ENCODE peak calls at places on chromosomes 6 and 20, in seven cellular contexts. U is stromal cell of bone marrow, L is NB4, X is amniotic stem cell, A is NCI-H2081, N is iris pigment epithelial cell, T is D341Med. S is an unnamed sample.

GRCh38 chr6:151497935-151498726 is 4.3 kb downstream of the CCDC170 start:
- DNase-seq in U (no peak), X (no peak), L (peak; percentile 88), A (no peak), N (peak; percentile 55), T (no peak), S (no peak)

GRCh38 chr20:1811621-1812498 is 83.3 kb upstream of the SIRPA start:
- DNase-seq in T (peak; percentile 4), L (no peak), X (no peak), N (peak; percentile 15), A (no peak), U (no peak), S (no peak)

GRCh38 chr20:34312544-34313217 is 9.5 kb upstream of the AHCY start:
- DNase-seq in A (peak; percentile 87), U (peak; percentile 71), L (peak; percentile 91), X (peak; percentile 52), T (peak; percentile 91), N (peak; percentile 83), S (peak; percentile 95)

GRCh38 chr6:81792826-81793225 is 40.3 kb upstream of the TENT5A start:
- DNase-seq in N (no peak), X (no peak), L (no peak), A (no peak), T (no peak), U (no peak), S (no peak)

GRCh38 chr20:25317351-25318075 is 69.6 kb downstream of the PYGB start:
- DNase-seq in L (no peak), U (no peak), T (no peak), A (no peak), N (no peak), X (no peak), S (peak; percentile 67)

GRCh38 chr6:105750089-105750488 is 336.0 kb upstream of the PRDM1 start:
- DNase-seq in L (no peak), U (no peak), A (no peak), N (no peak), X (no peak), T (no peak), S (peak; percentile 1)

GRCh38 chr6:140175486-140175885 is 801.0 kb upstream of the CITED2 start:
- DNase-seq in T (no peak), L (no peak), U (no peak), A (no peak), N (peak; percentile 5), X (no peak), S (no peak)

GRCh38 chr20:61055642-61056041 is 196.4 kb upstream of the CDH4 start:
- DNase-seq in L (no peak), X (no peak), N (no peak), A (no peak), U (no peak), T (no peak), S (no peak)

GRCh38 chr6:162671580-162672165 is 55.9 kb downstream of the PRKN start:
- DNase-seq in A (no peak), L (no peak), X (no peak), N (no peak), T (no peak), U (no peak), S (no peak)

GRCh38 chr6:26307830-26308229 is 57.2 kb upstream of the BTN3A2 start:
- DNase-seq in A (no peak), X (no peak), L (peak; percentile 63), N (no peak), U (no peak), T (no peak), S (no peak)

GRCh38 chr6:107991939-107992560 is 34.0 kb upstream of the SEC63 start:
- DNase-seq in N (no peak), L (no peak), T (no peak), X (no peak), A (no peak), U (no peak), S (no peak)

GRCh38 chr20:59580208-59580980 is 23.9 kb upstream of the PHACTR3 start:
- DNase-seq in T (no peak), X (no peak), A (no peak), N (no peak), U (no peak), L (peak; percentile 95), S (no peak)

GRCh38 chr6:136037885-136038460 is 186.5 kb downstream of the PDE7B start:
- DNase-seq in L (no peak), T (no peak), A (no peak), U (peak; percentile 50), N (peak; percentile 60), X (no peak), S (no peak)

GRCh38 chr6:135145509-135145865 is 35.6 kb upstream of the MYB start:
- DNase-seq in L (peak; percentile 35), U (no peak), X (no peak), T (no peak), A (no peak), N (peak; percentile 55), S (no peak)

GRCh38 chr20:9038791-9039190 is 30.1 kb upstream of the PLCB4 start:
- DNase-seq in U (peak; percentile 68), L (no peak), X (no peak), N (no peak), T (no peak), A (no peak), S (no peak)

GRCh38 chr20:2840967-2841531 is 504 bp downstream of the VPS16 start:
- DNase-seq in A (peak; percentile 37), X (peak; percentile 15), T (no peak), L (peak; percentile 67), U (no peak), N (peak; percentile 63), S (peak; percentile 43)

GRCh38 chr6:156777866-156778614 is 862 bp downstream of the ARID1B start:
- DNase-seq in N (peak; percentile 62), A (peak; percentile 28), X (no peak), T (no peak), L (peak; percentile 83), U (no peak), S (peak; percentile 61)

GRCh38 chr6:116363759-116364158 is 7.0 kb upstream of the DSE start:
- DNase-seq in L (peak; percentile 52), N (peak; percentile 49), A (no peak), T (no peak), X (no peak), U (no peak), S (no peak)

GRCh38 chr6:31143148-31143547 is 4.3 kb upstream of the PSORS1C2 start:
- DNase-seq in T (no peak), L (no peak), U (peak; percentile 36), A (no peak), X (peak; percentile 56), N (peak; percentile 93), S (no peak)

GRCh38 chr20:49768204-49769124 is 44.2 kb upstream of the SLC9A8 start:
- DNase-seq in L (peak; percentile 97), X (no peak), T (no peak), N (peak; percentile 97), A (peak; percentile 23), U (peak; percentile 62), S (peak; percentile 61)

GRCh38 chr6:7633361-7633760 is 43.4 kb downstream of the SNRNP48 start:
- DNase-seq in T (no peak), L (no peak), A (peak; percentile 43), X (no peak), U (no peak), N (peak; percentile 24), S (peak; percentile 22)

GRCh38 chr6:124962617-124963415 is 579 bp downstream of the RNF217 start:
- DNase-seq in L (no peak), N (peak; percentile 57), T (peak; percentile 75), X (no peak), U (no peak), A (peak; percentile 33), S (peak; percentile 58)

GRCh38 chr6:89475634-89476033 is 42.7 kb downstream of the ANKRD6 start:
- DNase-seq in L (peak; percentile 31), N (peak; percentile 14), U (no peak), T (no peak), A (no peak), X (no peak), S (no peak)

GRCh38 chr6:170117111-170117972 is 173.5 kb downstream of the DLL1 start:
- DNase-seq in U (no peak), A (no peak), X (no peak), T (no peak), L (no peak), N (no peak), S (no peak)

GRCh38 chr6:91539451-91539850 is 952.6 kb upstream of the MAP3K7 start:
- DNase-seq in A (peak; percentile 66), L (no peak), T (no peak), N (no peak), U (no peak), X (no peak), S (peak; percentile 64)

GRCh38 chr6:109465772-109466171 is 10.2 kb upstream of the MICAL1 start:
- DNase-seq in N (no peak), L (no peak), X (no peak), U (no peak), T (no peak), A (no peak), S (peak; percentile 75)

GRCh38 chr6:51490101-51490500 is 597.3 kb downstream of the PKHD1 start:
- DNase-seq in N (no peak), L (no peak), X (no peak), T (no peak), U (no peak), A (no peak), S (peak; percentile 23)

GRCh38 chr6:119881416-119881815 is 531.9 kb upstream of the MAN1A1 start:
- DNase-seq in X (no peak), U (peak; percentile 57), N (peak; percentile 7), T (no peak), A (no peak), L (no peak), S (no peak)

GRCh38 chr20:16393297-16393696 is 180.0 kb downstream of the KIF16B start:
- DNase-seq in X (no peak), U (no peak), L (no peak), A (no peak), T (no peak), N (no peak), S (peak; percentile 8)

GRCh38 chr20:59750209-59750840 is 146.0 kb downstream of the PHACTR3 start:
- DNase-seq in T (no peak), L (peak; percentile 44), U (no peak), X (no peak), N (no peak), A (no peak), S (no peak)